ENCODE peak calls at places on chromosome 12, in four cellular contexts. One of them, this sample, is unnamed.
A peak's percentile ranks its signal among the peaks of the same experiment; 100 is the strongest.

GRCh38 chr12:69345742-69346141 is 2.4 kb upstream of the LYZ start:
- DNase-seq in HT1080: no peak
- DNase-seq in HEK293T: no peak
- DNase-seq in stimulated activated CD4-positive, alpha-beta T cell treated with anti-CD3 and anti-CD28 coated beads, Interleukin-15, amount 100 ng/mL, for 1 hour: no peak
- DNase-seq in this sample: no peak

GRCh38 chr12:114684098-114684869 is at the start of gene TBX3:
- DNase-seq in HT1080: peak; percentile 100
- DNase-seq in HEK293T: peak; percentile 83
- DNase-seq in stimulated activated CD4-positive, alpha-beta T cell treated with anti-CD3 and anti-CD28 coated beads, Interleukin-15, amount 100 ng/mL, for 1 hour: no peak
- DNase-seq in this sample: no peak

GRCh38 chr12:122495258-122495657 is 5.5 kb downstream of the ZCCHC8 start:
- DNase-seq in HT1080: no peak
- DNase-seq in HEK293T: no peak
- DNase-seq in stimulated activated CD4-positive, alpha-beta T cell treated with anti-CD3 and anti-CD28 coated beads, Interleukin-15, amount 100 ng/mL, for 1 hour: no peak
- DNase-seq in this sample: no peak

GRCh38 chr12:123096159-123096558 is 54.7 kb downstream of the PITPNM2 start:
- DNase-seq in HT1080: no peak
- DNase-seq in HEK293T: no peak
- DNase-seq in stimulated activated CD4-positive, alpha-beta T cell treated with anti-CD3 and anti-CD28 coated beads, Interleukin-15, amount 100 ng/mL, for 1 hour: no peak
- DNase-seq in this sample: no peak

GRCh38 chr12:42504049-42504448 is 85.5 kb downstream of the PRICKLE1 start:
- DNase-seq in HT1080: no peak
- DNase-seq in HEK293T: peak; percentile 39
- DNase-seq in stimulated activated CD4-positive, alpha-beta T cell treated with anti-CD3 and anti-CD28 coated beads, Interleukin-15, amount 100 ng/mL, for 1 hour: no peak
- DNase-seq in this sample: no peak

GRCh38 chr12:63853978-63854377 is 9.5 kb downstream of the SRGAP1 start:
- DNase-seq in HT1080: no peak
- DNase-seq in HEK293T: no peak
- DNase-seq in stimulated activated CD4-positive, alpha-beta T cell treated with anti-CD3 and anti-CD28 coated beads, Interleukin-15, amount 100 ng/mL, for 1 hour: no peak
- DNase-seq in this sample: no peak

GRCh38 chr12:26668847-26669246 is 164.1 kb downstream of the ITPR2 start:
- DNase-seq in HT1080: no peak
- DNase-seq in HEK293T: no peak
- DNase-seq in stimulated activated CD4-positive, alpha-beta T cell treated with anti-CD3 and anti-CD28 coated beads, Interleukin-15, amount 100 ng/mL, for 1 hour: no peak
- DNase-seq in this sample: no peak

GRCh38 chr12:15982471-15982870 is 71.3 kb downstream of the DERA start:
- DNase-seq in HT1080: peak; percentile 26
- DNase-seq in HEK293T: peak; percentile 13
- DNase-seq in stimulated activated CD4-positive, alpha-beta T cell treated with anti-CD3 and anti-CD28 coated beads, Interleukin-15, amount 100 ng/mL, for 1 hour: no peak
- DNase-seq in this sample: no peak

GRCh38 chr12:57522887-57523705 is 472 bp downstream of the MBD6 start:
- DNase-seq in HT1080: peak; percentile 23
- DNase-seq in HEK293T: peak; percentile 56
- DNase-seq in stimulated activated CD4-positive, alpha-beta T cell treated with anti-CD3 and anti-CD28 coated beads, Interleukin-15, amount 100 ng/mL, for 1 hour: no peak
- DNase-seq in this sample: peak; percentile 41

GRCh38 chr12:52969828-52970569 is 21.1 kb downstream of the KRT18 start:
- DNase-seq in HT1080: no peak
- DNase-seq in HEK293T: no peak
- DNase-seq in stimulated activated CD4-positive, alpha-beta T cell treated with anti-CD3 and anti-CD28 coated beads, Interleukin-15, amount 100 ng/mL, for 1 hour: no peak
- DNase-seq in this sample: no peak

GRCh38 chr12:122350444-122350843 is 72.0 kb downstream of the CLIP1 start:
- DNase-seq in HT1080: no peak
- DNase-seq in HEK293T: no peak
- DNase-seq in stimulated activated CD4-positive, alpha-beta T cell treated with anti-CD3 and anti-CD28 coated beads, Interleukin-15, amount 100 ng/mL, for 1 hour: no peak
- DNase-seq in this sample: no peak

GRCh38 chr12:45216297-45216982 is 545 bp downstream of the ANO6 start:
- DNase-seq in HT1080: peak; percentile 36
- DNase-seq in HEK293T: peak; percentile 54
- DNase-seq in stimulated activated CD4-positive, alpha-beta T cell treated with anti-CD3 and anti-CD28 coated beads, Interleukin-15, amount 100 ng/mL, for 1 hour: peak; percentile 21
- DNase-seq in this sample: peak; percentile 31

GRCh38 chr12:124720687-124721500 is 142.8 kb downstream of the SCARB1 start:
- DNase-seq in HT1080: peak; percentile 49
- DNase-seq in HEK293T: peak; percentile 44
- DNase-seq in stimulated activated CD4-positive, alpha-beta T cell treated with anti-CD3 and anti-CD28 coated beads, Interleukin-15, amount 100 ng/mL, for 1 hour: no peak
- DNase-seq in this sample: no peak

GRCh38 chr12:100017056-100017455 is 32.3 kb upstream of the ANKS1B start:
- DNase-seq in HT1080: peak; percentile 16
- DNase-seq in HEK293T: no peak
- DNase-seq in stimulated activated CD4-positive, alpha-beta T cell treated with anti-CD3 and anti-CD28 coated beads, Interleukin-15, amount 100 ng/mL, for 1 hour: no peak
- DNase-seq in this sample: no peak

GRCh38 chr12:40793471-40793870 is 101.2 kb downstream of the CNTN1 start:
- DNase-seq in HT1080: no peak
- DNase-seq in HEK293T: no peak
- DNase-seq in stimulated activated CD4-positive, alpha-beta T cell treated with anti-CD3 and anti-CD28 coated beads, Interleukin-15, amount 100 ng/mL, for 1 hour: no peak
- DNase-seq in this sample: no peak

GRCh38 chr12:6361834-6362233 is 13.5 kb downstream of the SCNN1A start:
- DNase-seq in HT1080: peak; percentile 94
- DNase-seq in HEK293T: no peak
- DNase-seq in stimulated activated CD4-positive, alpha-beta T cell treated with anti-CD3 and anti-CD28 coated beads, Interleukin-15, amount 100 ng/mL, for 1 hour: no peak
- DNase-seq in this sample: no peak

This sample was measured in activated gamma-delta T cell treated with Interleukin-2 at 50 U/mL for 16 hours.